ENCODE peak calls at places on chromosomes 6 and 20, in eight cellular contexts. H is cardiac muscle cell, W is heart left ventricle, S is suprapubic skin, N is chondrocyte, E is foreskin fibroblast, J is AG09309, L is mammary epithelial cell. P is an unnamed sample.

GRCh38 chr6:111604259-111605099 is 1.2 kb downstream of the TRAF3IP2 start:
- DNase-seq in H (peak; percentile 88), W (peak; percentile 74), S (peak; percentile 88), N (no peak), E (peak; percentile 93), J (peak; percentile 83), L (peak; percentile 80), P (peak; percentile 7)

GRCh38 chr6:100678027-100678426 is 203.1 kb downstream of the ASCC3 start:
- DNase-seq in H (peak; percentile 39), W (no peak), S (no peak), N (no peak), E (peak; percentile 25), J (no peak), L (no peak), P (no peak)

GRCh38 chr20:48468571-48468970 is 359.2 kb downstream of the PREX1 start:
- DNase-seq in H (no peak), W (no peak), S (no peak), N (no peak), E (no peak), J (no peak), L (no peak), P (no peak)

GRCh38 chr6:2072450-2072849 is 173.0 kb downstream of the GMDS start:
- DNase-seq in H (peak; percentile 60), W (no peak), S (no peak), N (no peak), E (peak; percentile 52), J (no peak), L (no peak), P (no peak)

GRCh38 chr20:3000852-3001523 is 42.4 kb upstream of the GNRH2 start:
- DNase-seq in H (peak; percentile 83), W (no peak), S (no peak), N (no peak), E (peak; percentile 78), J (peak; percentile 35), L (peak; percentile 20), P (no peak)

GRCh38 chr6:4624726-4625125 is 151.5 kb upstream of the CDYL start:
- DNase-seq in H (no peak), W (no peak), S (no peak), N (no peak), E (no peak), J (no peak), L (no peak), P (no peak)

GRCh38 chr6:111576302-111576701 is 29.4 kb downstream of the TRAF3IP2 start:
- DNase-seq in H (peak; percentile 52), W (no peak), S (no peak), N (no peak), E (peak; percentile 85), J (no peak), L (no peak), P (no peak)

GRCh38 chr6:117666881-117667280 is 8.4 kb upstream of the NUS1 start:
- DNase-seq in H (peak; percentile 47), W (no peak), S (no peak), N (no peak), E (no peak), J (no peak), L (no peak), P (no peak)

GRCh38 chr6:89930789-89931188 is 36.5 kb downstream of the GJA10 start:
- DNase-seq in H (no peak), W (no peak), S (no peak), N (no peak), E (no peak), J (no peak), L (no peak), P (no peak)

GRCh38 chr6:14553515-14553914 is 435.9 kb downstream of the CD83 start:
- DNase-seq in H (no peak), W (no peak), S (no peak), N (no peak), E (no peak), J (no peak), L (no peak), P (no peak)

GRCh38 chr6:14550410-14550809 is 432.8 kb downstream of the CD83 start:
- DNase-seq in H (no peak), W (no peak), S (no peak), N (no peak), E (no peak), J (no peak), L (no peak), P (no peak)

GRCh38 chr6:14555804-14556203 is 438.2 kb downstream of the CD83 start:
- DNase-seq in H (no peak), W (no peak), S (no peak), N (no peak), E (no peak), J (no peak), L (no peak), P (no peak)

GRCh38 chr6:14550817-14551216 is 433.2 kb downstream of the CD83 start:
- DNase-seq in H (peak; percentile 15), W (peak; percentile 55), S (no peak), N (no peak), E (peak; percentile 71), J (no peak), L (no peak), P (no peak)

DNA sequence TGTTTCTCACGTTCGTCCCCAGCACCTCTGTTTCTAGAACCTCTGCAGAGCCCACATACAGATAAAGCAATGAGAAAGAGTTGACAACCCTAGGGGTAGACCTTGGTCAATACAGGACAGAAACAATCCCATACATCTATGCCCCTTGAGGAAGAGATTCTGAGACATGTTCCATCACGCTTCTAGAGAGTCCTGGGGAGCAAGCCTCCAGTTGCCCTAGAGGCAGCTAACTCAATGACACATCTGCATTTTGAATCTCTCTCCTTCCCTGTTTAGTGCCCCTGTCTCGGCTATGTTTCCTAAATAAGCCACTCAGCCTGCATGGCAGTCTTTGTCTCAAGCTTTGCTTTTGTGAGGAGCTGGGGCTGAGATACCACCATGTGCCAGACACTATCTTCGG is 435.3 kb downstream of the CD83 start:
- DNase-seq in H (no peak), W (no peak), S (no peak), N (no peak), E (no peak), J (no peak), L (peak; percentile 11), P (no peak)
- TF ChIP-seq CTCF in H (no peak), W (no peak), S (no peak), N (no peak), E (no peak), J (no peak), L (no peak), P (no peak)

GRCh38 chr6:151242420-151242841 is 2.7 kb downstream of the AKAP12 start:
- DNase-seq in H (peak; percentile 12), W (no peak), S (no peak), N (no peak), E (peak; percentile 28), J (no peak), L (no peak), P (no peak)

GRCh38 chr6:151241853-151242252 is 2.1 kb downstream of the AKAP12 start:
- DNase-seq in H (peak; percentile 6), W (no peak), S (no peak), N (no peak), E (peak; percentile 11), J (no peak), L (no peak), P (no peak)

GRCh38 chr6:151240861-151241642 is 1.3 kb downstream of the AKAP12 start:
- DNase-seq in H (peak; percentile 87), W (peak; percentile 43), S (no peak), N (peak; percentile 93), E (peak; percentile 78), J (no peak), L (peak; percentile 66), P (peak; percentile 55)

GRCh38 chr6:151239603-151240035 is at the start of gene AKAP12:
- DNase-seq in H (peak; percentile 71), W (peak; percentile 33), S (no peak), N (no peak), E (peak; percentile 74), J (no peak), L (no peak), P (peak; percentile 32)

GRCh38 chr6:151240036-151240685 is 394 bp downstream of the AKAP12 start:
- DNase-seq in H (peak; percentile 82), W (peak; percentile 84), S (peak; percentile 83), N (peak; percentile 91), E (peak; percentile 94), J (no peak), L (peak; percentile 45), P (peak; percentile 67)
- TF ChIP-seq CTCF in H (peak; percentile 17), W (peak; percentile 35), S (no peak), N (peak; percentile 40), E (no peak), J (no peak), L (no peak), P (no peak)

GRCh38 chr6:168273483-168274045 is 46.0 kb downstream of the DACT2 start:
- DNase-seq in H (no peak), W (no peak), S (no peak), N (no peak), E (no peak), J (no peak), L (no peak), P (no peak)

GRCh38 chr6:168274046-168274952 is 45.3 kb downstream of the DACT2 start:
- DNase-seq in H (no peak), W (no peak), S (no peak), N (no peak), E (no peak), J (no peak), L (no peak), P (no peak)

GRCh38 chr6:168270274-168271174 is 49.1 kb downstream of the DACT2 start:
- DNase-seq in H (no peak), W (no peak), S (no peak), N (no peak), E (no peak), J (no peak), L (no peak), P (no peak)

GRCh38 chr6:168275168-168275567 is 44.4 kb downstream of the DACT2 start:
- DNase-seq in H (no peak), W (no peak), S (no peak), N (no peak), E (no peak), J (no peak), L (no peak), P (no peak)

GRCh38 chr6:168272379-168273011 is 47.1 kb downstream of the DACT2 start:
- DNase-seq in H (peak; percentile 42), W (no peak), S (no peak), N (no peak), E (no peak), J (no peak), L (no peak), P (no peak)
- TF ChIP-seq CTCF in H (no peak), W (no peak), S (no peak), N (no peak), E (no peak), J (no peak), L (no peak), P (no peak)

GRCh38 chr6:12393100-12393499 is 102.9 kb downstream of the EDN1 start:
- DNase-seq in H (no peak), W (no peak), S (no peak), N (no peak), E (no peak), J (no peak), L (no peak), P (no peak)

GRCh38 chr6:12391472-12391871 is 101.3 kb downstream of the EDN1 start:
- DNase-seq in H (no peak), W (no peak), S (no peak), N (no peak), E (no peak), J (no peak), L (no peak), P (no peak)

GRCh38 chr6:12392490-12392889 is 102.3 kb downstream of the EDN1 start:
- DNase-seq in H (peak; percentile 27), W (no peak), S (no peak), N (no peak), E (no peak), J (no peak), L (no peak), P (no peak)

GRCh38 chr6:12394170-12394569 is 104.0 kb downstream of the EDN1 start:
- DNase-seq in H (no peak), W (no peak), S (no peak), N (no peak), E (no peak), J (no peak), L (no peak), P (no peak)

GRCh38 chr6:12395898-12396297 is 105.7 kb downstream of the EDN1 start:
- DNase-seq in H (peak; percentile 57), W (no peak), S (no peak), N (no peak), E (peak; percentile 58), J (no peak), L (no peak), P (no peak)
- TF ChIP-seq CTCF in H (peak; percentile 40), W (no peak), S (no peak), N (peak; percentile 75), E (peak; percentile 32), J (peak; percentile 49), L (peak; percentile 43), P (no peak)

P was measured in endothelial cell.